ENCODE peak calls at places on chromosomes 13 and 19, in ten cellular contexts. A, K, Y, J, W, S, V, P, I and O are unnamed samples.

GRCh38 chr19:2678043-2678671 is 24.3 kb downstream of the GNG7 start:
- DNase-seq in A (peak; percentile 39), K (no peak), Y (peak; percentile 82), J (no peak), W (no peak), S (no peak), V (no peak), P (no peak), I (peak; percentile 79), O (no peak)

GRCh38 chr13:106418556-106418955 is 116.9 kb downstream of the EFNB2 start:
- DNase-seq in A (no peak), K (peak; percentile 77), Y (no peak), J (no peak), W (no peak), S (peak; percentile 71), V (no peak), P (peak; percentile 15), I (no peak), O (no peak)

GRCh38 chr13:25380082-25380481 is 8.3 kb downstream of the ATP8A2 start:
- DNase-seq in A (no peak), K (no peak), Y (no peak), J (no peak), W (no peak), S (no peak), V (no peak), P (no peak), I (no peak), O (no peak)

GRCh38 chr13:36395280-36395679 is 37.0 kb upstream of the CCNA1 start:
- DNase-seq in A (no peak), K (peak; percentile 20), Y (no peak), J (no peak), W (no peak), S (peak; percentile 81), V (no peak), P (peak; percentile 83), I (no peak), O (peak; percentile 47)

GRCh38 chr19:58408152-58409009 is at the start of gene ZNF584:
- DNase-seq in A (peak; percentile 95), K (peak; percentile 43), Y (peak; percentile 97), J (peak; percentile 93), W (peak; percentile 95), S (peak; percentile 94), V (peak; percentile 91), P (peak; percentile 96), I (peak; percentile 97), O (peak; percentile 76)

GRCh38 chr13:75670496-75670895 is 34.4 kb downstream of the LMO7 start:
- DNase-seq in A (no peak), K (no peak), Y (no peak), J (no peak), W (no peak), S (peak; percentile 23), V (no peak), P (no peak), I (no peak), O (no peak)

GRCh38 chr13:113726961-113727411 is 32.0 kb upstream of the TMEM255B start:
- DNase-seq in A (no peak), K (no peak), Y (no peak), J (no peak), W (peak; percentile 49), S (peak; percentile 35), V (no peak), P (peak; percentile 10), I (no peak), O (no peak)

GRCh38 chr13:45932172-45932571 is 80.6 kb upstream of the SIAH3 start:
- DNase-seq in A (no peak), K (no peak), Y (no peak), J (no peak), W (no peak), S (no peak), V (no peak), P (no peak), I (no peak), O (no peak)

GRCh38 chr13:109389892-109390345 is 396.5 kb downstream of the IRS2 start:
- DNase-seq in A (no peak), K (no peak), Y (no peak), J (no peak), W (no peak), S (peak; percentile 87), V (no peak), P (peak; percentile 56), I (no peak), O (no peak)

GRCh38 chr13:78098249-78098648 is 179.6 kb upstream of the EDNRB start:
- DNase-seq in A (no peak), K (no peak), Y (no peak), J (no peak), W (no peak), S (no peak), V (no peak), P (no peak), I (no peak), O (no peak)

GRCh38 chr13:94660695-94661324 is 51.5 kb downstream of the SOX21 start:
- DNase-seq in A (no peak), K (no peak), Y (no peak), J (peak; percentile 12), W (no peak), S (peak; percentile 51), V (no peak), P (peak; percentile 35), I (peak; percentile 9), O (no peak)
- TF ChIP-seq CTCF in A (no peak), K (peak; percentile 46), Y (no peak), J (peak; percentile 62), W (no peak), S (peak; percentile 35), V (no peak), P (peak; percentile 20), I (peak; percentile 32), O (peak; percentile 47)

GRCh38 chr19:16527971-16528521 is 14.2 kb downstream of the CHERP start:
- DNase-seq in A (no peak), K (no peak), Y (peak; percentile 64), J (peak; percentile 16), W (no peak), S (peak; percentile 29), V (peak; percentile 37), P (peak; percentile 16), I (peak; percentile 61), O (no peak)
- TF ChIP-seq CTCF in A (no peak), K (peak; percentile 28), Y (no peak), J (peak; percentile 53), W (no peak), S (peak; percentile 16), V (peak; percentile 42), P (peak; percentile 51), I (peak; percentile 68), O (peak; percentile 58)

GRCh38 chr13:20709782-20710181 is 6.3 kb downstream of the IL17D start:
- DNase-seq in A (no peak), K (no peak), Y (no peak), J (no peak), W (no peak), S (no peak), V (no peak), P (no peak), I (no peak), O (no peak)

GRCh38 chr13:20713014-20713376 is 9.5 kb downstream of the IL17D start:
- DNase-seq in A (no peak), K (no peak), Y (no peak), J (no peak), W (no peak), S (no peak), V (no peak), P (no peak), I (peak; percentile 18), O (no peak)

GRCh38 chr13:20713751-20714150 is 10.3 kb downstream of the IL17D start:
- DNase-seq in A (no peak), K (peak; percentile 18), Y (no peak), J (no peak), W (no peak), S (no peak), V (no peak), P (peak; percentile 52), I (peak; percentile 11), O (no peak)

GRCh38 chr13:20709369-20709768 is 5.9 kb downstream of the IL17D start:
- DNase-seq in A (no peak), K (no peak), Y (no peak), J (no peak), W (no peak), S (no peak), V (no peak), P (no peak), I (no peak), O (no peak)

DNA sequence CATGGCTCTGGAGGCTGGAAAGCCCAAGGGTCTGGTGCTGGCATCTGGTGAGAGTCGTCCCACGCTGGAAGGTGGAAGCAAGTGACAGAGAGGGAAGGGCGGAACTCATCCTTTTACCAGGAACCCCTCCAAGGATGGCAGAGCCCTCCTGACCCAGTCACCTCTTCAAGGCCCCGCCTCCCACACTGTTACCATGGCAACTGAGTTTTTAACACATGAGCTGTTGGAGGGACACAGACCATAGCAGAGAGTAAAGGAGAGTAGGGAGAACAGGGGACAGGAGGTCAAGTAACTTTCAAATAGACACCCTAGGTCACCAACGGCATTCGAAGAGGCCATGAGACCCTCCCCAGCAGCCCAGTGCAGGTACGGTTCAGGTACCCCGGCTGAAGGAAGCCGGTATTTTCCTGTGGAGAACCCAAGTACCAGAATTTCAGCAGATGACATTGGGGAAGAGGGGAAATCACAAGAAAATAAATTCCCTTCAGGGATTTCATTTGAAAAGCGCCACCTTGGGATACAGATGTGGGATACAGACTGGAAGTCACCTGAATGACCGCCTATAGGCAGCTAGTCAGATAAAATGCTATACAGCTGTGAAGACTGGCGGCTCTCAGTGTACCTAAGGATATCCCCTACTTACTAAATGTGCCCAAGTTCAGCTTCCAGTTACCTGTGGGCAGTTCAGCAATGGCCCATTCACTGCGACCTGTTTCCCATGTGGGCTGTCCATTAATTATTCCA is 8.0 kb downstream of the IL17D start:
- DNase-seq in A (no peak), K (no peak), Y (no peak), J (peak; percentile 40), W (no peak), S (no peak), V (no peak), P (no peak), I (peak; percentile 10), O (no peak)
- TF ChIP-seq CTCF in A (no peak), K (no peak), Y (no peak), J (no peak), W (no peak), S (no peak), V (no peak), P (no peak), I (no peak), O (peak; percentile 55)

DNA sequence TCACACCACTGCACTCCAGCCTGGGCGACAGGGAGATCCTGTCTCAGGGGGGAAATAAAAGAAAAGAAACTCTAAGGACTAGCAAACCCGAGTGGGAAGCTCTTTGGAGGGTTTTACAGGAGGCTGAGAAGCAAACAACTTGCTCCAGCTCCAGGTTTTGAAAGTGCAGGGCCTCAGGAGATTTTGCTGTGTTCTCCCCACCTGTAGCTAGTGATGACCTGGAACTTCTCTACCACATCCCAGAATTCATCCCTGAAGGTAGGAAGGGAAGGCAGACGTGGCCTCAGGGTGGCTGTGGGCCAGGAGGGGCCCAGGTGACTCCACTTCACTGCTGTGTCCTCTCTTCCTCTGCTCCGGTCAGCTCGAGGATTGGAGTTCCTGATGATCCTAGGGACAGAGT is 16.3 kb upstream of the PSMD8 start:
- DNase-seq in A (no peak), K (no peak), Y (no peak), J (no peak), W (no peak), S (no peak), V (no peak), P (no peak), I (no peak), O (no peak)
- TF ChIP-seq CTCF in A (no peak), K (no peak), Y (no peak), J (no peak), W (no peak), S (no peak), V (no peak), P (no peak), I (no peak), O (no peak)